ENCODE peak calls at places on chromosomes 12 and 14, in five cellular contexts. J is NCI-H510A treated with DMSO at 0.1 percent for 48 hours, G is heart left ventricle, Q is NCI-H2081, B is NCI-H69. L is an unnamed sample.

GRCh38 chr12:124463341-124463861 is 104.0 kb downstream of the NCOR2 start:
- DNase-seq in Q (peak; percentile 96), B (peak; percentile 98), J (peak; percentile 95), G (no peak), L (no peak)

GRCh38 chr12:47504775-47505446 is 200.9 kb downstream of the RPAP3 start:
- DNase-seq in Q (no peak), J (no peak), G (no peak), B (no peak), L (no peak)

GRCh38 chr12:5022465-5023061 is 21.1 kb upstream of the KCNA5 start:
- DNase-seq in J (peak; percentile 64), Q (peak; percentile 36), G (peak; percentile 45), B (peak; percentile 78), L (peak; percentile 32)

GRCh38 chr14:21536395-21537087 is 10.4 kb upstream of the SALL2 start:
- DNase-seq in J (no peak), B (peak; percentile 14), G (no peak), Q (no peak), L (no peak)

GRCh38 chr12:129202109-129202814 is 349.0 kb downstream of the GLT1D1 start:
- DNase-seq in J (no peak), G (no peak), Q (no peak), B (no peak), L (no peak)

GRCh38 chr12:45409966-45410365 is 194.1 kb downstream of the ANO6 start:
- DNase-seq in B (no peak), Q (no peak), G (peak; percentile 45), J (no peak), L (no peak)

GRCh38 chr14:38989917-38990546 is 113.0 kb downstream of the SEC23A start:
- DNase-seq in G (no peak), B (no peak), Q (no peak), J (no peak), L (no peak)

GRCh38 chr12:86264451-86265328 is 8.5 kb upstream of the MGAT4C start:
- DNase-seq in B (peak; percentile 90), Q (peak; percentile 64), J (peak; percentile 59), G (peak; percentile 20), L (no peak)

GRCh38 chr12:131057211-131057721 is 103.6 kb downstream of the ADGRD1 start:
- DNase-seq in B (no peak), Q (no peak), J (no peak), G (no peak), L (no peak)

GRCh38 chr12:113088971-113089756 is 32.6 kb downstream of the DTX1 start:
- DNase-seq in J (no peak), B (no peak), Q (no peak), G (no peak), L (no peak)

GRCh38 chr14:102940729-102941362 is 18.4 kb downstream of the AMN start:
- DNase-seq in Q (no peak), G (no peak), J (no peak), B (no peak), L (no peak)

GRCh38 chr12:63917864-63918742 is 73.6 kb downstream of the SRGAP1 start:
- DNase-seq in B (peak; percentile 93), Q (no peak), J (peak; percentile 59), G (no peak), L (peak; percentile 24)

GRCh38 chr14:105690671-105691070 is 164.3 kb downstream of the TMEM121 start:
- DNase-seq in J (no peak), Q (no peak), G (no peak), B (no peak), L (no peak)

GRCh38 chr12:9940370-9940769 is 8.2 kb upstream of the CLEC2A start:
- DNase-seq in G (no peak), Q (no peak), B (peak; percentile 2), J (no peak), L (no peak)

GRCh38 chr12:43349863-43350262 is 202.1 kb downstream of the ADAMTS20 start:
- DNase-seq in B (peak; percentile 30), J (no peak), Q (no peak), G (no peak), L (no peak)

GRCh38 chr12:83945871-83946270 is 966.7 kb downstream of the SLC6A15 start:
- DNase-seq in Q (no peak), J (no peak), G (no peak), B (peak; percentile 95), L (no peak)

GRCh38 chr12:91224411-91224810 is 41.8 kb upstream of the DCN start:
- DNase-seq in B (no peak), J (no peak), Q (no peak), G (no peak), L (no peak)

GRCh38 chr14:35553808-35554207 is 19.8 kb downstream of the INSM2 start:
- DNase-seq in G (no peak), Q (no peak), J (no peak), B (no peak), L (no peak)

L was measured in DMS79.